ENCODE peak calls at places on chromosome 10, in five cellular contexts. K is stimulated activated CD8-positive, alpha-beta memory T cell treated with anti-CD3 and anti-CD28 coated beads, Interleukin-7, amount 100 ng/mL, for 24 hours; D is activated T-cell treated with anti-CD3 and anti-CD28 coated beads for 1 hour; X is GDM1; T is caudate nucleus. J is an unnamed sample.

GRCh38 chr10:131946321-131946751 is 35.4 kb downstream of the BNIP3 start:
- DNase-seq in K (no peak), D (no peak), X (no peak), T (no peak), J (no peak)

GRCh38 chr10:99389721-99390480 is 40.5 kb downstream of the GOT1 start:
- DNase-seq in K (no peak), D (no peak), X (no peak), T (no peak), J (no peak)

GRCh38 chr10:31650010-31650409 is 278.6 kb downstream of the ARHGAP12 start:
- DNase-seq in K (no peak), D (no peak), X (no peak), T (no peak), J (peak)

GRCh38 chr10:58475322-58476277 is 37.1 kb upstream of the BICC1 start:
- DNase-seq in K (no peak), D (no peak), X (no peak), T (no peak), J (no peak)

GRCh38 chr10:126663328-126663727 is 7.2 kb downstream of the C10orf90 start:
- DNase-seq in K (no peak), D (no peak), X (no peak), T (peak), J (no peak)

GRCh38 chr10:7596356-7596755 is 70.4 kb downstream of the ITIH5 start:
- DNase-seq in K (no peak), D (no peak), X (no peak), T (no peak), J (no peak)

GRCh38 chr10:6151087-6151977 is 51.4 kb upstream of the PFKFB3 start:
- DNase-seq in K (no peak), D (peak), X (peak), T (peak), J (no peak)

GRCh38 chr10:24007359-24007758 is 201.6 kb upstream of the KIAA1217 start:
- DNase-seq in K (no peak), D (no peak), X (no peak), T (no peak), J (no peak)

GRCh38 chr10:6473901-6474370 is 106.1 kb downstream of the PRKCQ start:
- DNase-seq in K (no peak), D (no peak), X (peak), T (no peak), J (no peak)

GRCh38 chr10:72257051-72257892 is 16.5 kb upstream of the DDIT4 start:
- DNase-seq in K (no peak), D (no peak), X (peak), T (no peak), J (no peak)

GRCh38 chr10:97273700-97274099 is 18.7 kb downstream of the ARHGAP19 start:
- DNase-seq in K (no peak), D (no peak), X (no peak), T (no peak), J (no peak)

GRCh38 chr10:8913720-8914119 is 859.2 kb downstream of the GATA3 start:
- DNase-seq in K (no peak), D (no peak), X (no peak), T (no peak), J (no peak)

GRCh38 chr10:34941471-34942357 is 126.6 kb upstream of the PARD3 start:
- DNase-seq in K (no peak), D (no peak), X (no peak), T (no peak), J (no peak)

GRCh38 chr10:100362570-100363496 is 15.8 kb downstream of the SCD start:
- DNase-seq in K (no peak), D (no peak), X (no peak), T (no peak), J (no peak)

GRCh38 chr10:120606051-120606764 is 149.2 kb downstream of the PLPP4 start:
- DNase-seq in K (no peak), D (no peak), X (no peak), T (no peak), J (no peak)

GRCh38 chr10:128431997-128432396 is 305.8 kb upstream of the MKI67 start:
- DNase-seq in K (no peak), D (no peak), X (no peak), T (no peak), J (no peak)

GRCh38 chr10:48485711-48486110 is 119.2 kb downstream of the ARHGAP22 start:
- DNase-seq in K (no peak), D (no peak), X (no peak), T (no peak), J (no peak)

GRCh38 chr10:45220985-45221384 is 94.4 kb downstream of the OR13A1 start:
- DNase-seq in K (no peak), D (no peak), X (no peak), T (no peak), J (no peak)

GRCh38 chr10:43693602-43694001 is 44.9 kb upstream of the ZNF32 start:
- DNase-seq in K (no peak), D (no peak), X (no peak), T (no peak), J (no peak)

GRCh38 chr10:7767209-7767608 is 20.6 kb downstream of the KIN start:
- DNase-seq in K (no peak), D (no peak), X (no peak), T (no peak), J (no peak)

GRCh38 chr10:25026463-25026862 is 10.1 kb downstream of the THNSL1 start:
- DNase-seq in K (no peak), D (no peak), X (no peak), T (no peak), J (no peak)

GRCh38 chr10:122143238-122143841 is 127.8 kb upstream of the BTBD16 start:
- DNase-seq in K (no peak), D (no peak), X (no peak), T (peak), J (no peak)

GRCh38 chr10:119620241-119620753 is 23.5 kb upstream of the TIAL1 start:
- DNase-seq in K (no peak), D (no peak), X (peak), T (no peak), J (no peak)

GRCh38 chr10:95697429-95697828 is 3.7 kb upstream of the TCTN3 start:
- DNase-seq in K (no peak), D (no peak), X (no peak), T (no peak), J (no peak)

GRCh38 chr10:33142290-33142689 is 184.3 kb upstream of the ITGB1 start:
- DNase-seq in K (no peak), D (no peak), X (no peak), T (no peak), J (no peak)

GRCh38 chr10:80277567-80278250 is 11.7 kb downstream of the MAT1A start:
- DNase-seq in K (no peak), D (no peak), X (no peak), T (no peak), J (no peak)

GRCh38 chr10:30413996-30414576 is 19.9 kb upstream of the MAP3K8 start:
- DNase-seq in K (no peak), D (no peak), X (peak), T (no peak), J (no peak)

GRCh38 chr10:75181073-75181472 is 29.5 kb upstream of the VDAC2 start:
- DNase-seq in K (no peak), D (no peak), X (no peak), T (no peak), J (no peak)

GRCh38 chr10:43772191-43772590 is 123.5 kb upstream of the ZNF32 start:
- DNase-seq in K (no peak), D (no peak), X (no peak), T (no peak), J (no peak)

GRCh38 chr10:49008505-49009202 is 69.0 kb upstream of the LRRC18 start:
- DNase-seq in K (no peak), D (no peak), X (no peak), T (no peak), J (no peak)

GRCh38 chr10:21953585-21954057 is 49.9 kb downstream of the DNAJC1 start:
- DNase-seq in K (no peak), D (no peak), X (no peak), T (no peak), J (no peak)

GRCh38 chr10:69043931-69044531 is 43.9 kb upstream of the SRGN start:
- DNase-seq in K (no peak), D (no peak), X (no peak), T (no peak), J (no peak)

GRCh38 chr10:786666-787512 is 97.4 kb upstream of the DIP2C start:
- DNase-seq in K (no peak), D (no peak), X (no peak), T (no peak), J (no peak)